ENCODE peak calls at places on chromosomes 5 and 9, in nine cellular contexts. One of them, this sample, is unnamed.
A peak's percentile ranks its signal among the peaks of the same experiment; 100 is the strongest.

GRCh38 chr9:121744002-121744686 is 92.7 kb downstream of the DAB2IP start:
- DNase-seq in Calu3: peak; percentile 68
- DNase-seq in stimulated activated CD4-positive, alpha-beta T cell treated with anti-CD3 and anti-CD28 coated beads, Interleukin-1b, Interleukin-23, amount 100 ng/mL, for 24 hours: peak; percentile 13
- DNase-seq in neuronal stem cell: no peak
- DNase-seq in dermis microvascular lymphatic vessel endothelial cell: peak; percentile 27
- DNase-seq in T-helper 1 cell: no peak
- DNase-seq in amygdala: peak; percentile 36
- DNase-seq in ELR: peak; percentile 52
- DNase-seq in SW480: peak; percentile 78
- DNase-seq in this sample: no peak

GRCh38 chr9:106921341-106921899 is 58.5 kb downstream of the ZNF462 start:
- DNase-seq in neuronal stem cell: peak; percentile 5
- DNase-seq in amygdala: no peak
- DNase-seq in dermis microvascular lymphatic vessel endothelial cell: no peak
- DNase-seq in T-helper 1 cell: no peak
- DNase-seq in stimulated activated CD4-positive, alpha-beta T cell treated with anti-CD3 and anti-CD28 coated beads, Interleukin-1b, Interleukin-23, amount 100 ng/mL, for 24 hours: no peak
- DNase-seq in ELR: no peak
- DNase-seq in Calu3: peak; percentile 36
- DNase-seq in SW480: peak; percentile 75
- DNase-seq in this sample: peak; percentile 3

GRCh38 chr5:88665750-88666215 is 217.2 kb downstream of the MEF2C start:
- DNase-seq in neuronal stem cell: peak; percentile 54
- DNase-seq in SW480: no peak
- DNase-seq in Calu3: no peak
- DNase-seq in stimulated activated CD4-positive, alpha-beta T cell treated with anti-CD3 and anti-CD28 coated beads, Interleukin-1b, Interleukin-23, amount 100 ng/mL, for 24 hours: no peak
- DNase-seq in ELR: no peak
- DNase-seq in T-helper 1 cell: no peak
- DNase-seq in dermis microvascular lymphatic vessel endothelial cell: no peak
- DNase-seq in amygdala: no peak
- DNase-seq in this sample: no peak

GRCh38 chr5:79074641-79075040 is 5.1 kb downstream of the BHMT2 start:
- DNase-seq in Calu3: no peak
- DNase-seq in stimulated activated CD4-positive, alpha-beta T cell treated with anti-CD3 and anti-CD28 coated beads, Interleukin-1b, Interleukin-23, amount 100 ng/mL, for 24 hours: no peak
- DNase-seq in dermis microvascular lymphatic vessel endothelial cell: peak; percentile 42
- DNase-seq in neuronal stem cell: no peak
- DNase-seq in SW480: peak; percentile 32
- DNase-seq in T-helper 1 cell: no peak
- DNase-seq in ELR: peak; percentile 83
- DNase-seq in amygdala: no peak
- DNase-seq in this sample: no peak

GRCh38 chr9:90526386-90526785 is 116.2 kb downstream of the DIRAS2 start:
- DNase-seq in stimulated activated CD4-positive, alpha-beta T cell treated with anti-CD3 and anti-CD28 coated beads, Interleukin-1b, Interleukin-23, amount 100 ng/mL, for 24 hours: no peak
- DNase-seq in neuronal stem cell: no peak
- DNase-seq in amygdala: no peak
- DNase-seq in SW480: peak; percentile 3
- DNase-seq in Calu3: no peak
- DNase-seq in dermis microvascular lymphatic vessel endothelial cell: no peak
- DNase-seq in ELR: no peak
- DNase-seq in T-helper 1 cell: no peak
- DNase-seq in this sample: no peak

GRCh38 chr5:112221118-112221517 is 198.0 kb downstream of the EPB41L4A start:
- DNase-seq in amygdala: no peak
- DNase-seq in dermis microvascular lymphatic vessel endothelial cell: no peak
- DNase-seq in ELR: no peak
- DNase-seq in Calu3: no peak
- DNase-seq in T-helper 1 cell: no peak
- DNase-seq in neuronal stem cell: no peak
- DNase-seq in stimulated activated CD4-positive, alpha-beta T cell treated with anti-CD3 and anti-CD28 coated beads, Interleukin-1b, Interleukin-23, amount 100 ng/mL, for 24 hours: no peak
- DNase-seq in SW480: no peak
- DNase-seq in this sample: no peak

GRCh38 chr9:135588886-135589595 is 27.5 kb downstream of the PAEP start:
- DNase-seq in T-helper 1 cell: no peak
- DNase-seq in stimulated activated CD4-positive, alpha-beta T cell treated with anti-CD3 and anti-CD28 coated beads, Interleukin-1b, Interleukin-23, amount 100 ng/mL, for 24 hours: no peak
- DNase-seq in ELR: no peak
- DNase-seq in SW480: no peak
- DNase-seq in neuronal stem cell: no peak
- DNase-seq in amygdala: no peak
- DNase-seq in Calu3: no peak
- DNase-seq in dermis microvascular lymphatic vessel endothelial cell: no peak
- DNase-seq in this sample: no peak

GRCh38 chr5:149682532-149683076 is 47.5 kb upstream of the PPARGC1B start:
- DNase-seq in dermis microvascular lymphatic vessel endothelial cell: no peak
- DNase-seq in ELR: no peak
- DNase-seq in amygdala: no peak
- DNase-seq in neuronal stem cell: no peak
- DNase-seq in stimulated activated CD4-positive, alpha-beta T cell treated with anti-CD3 and anti-CD28 coated beads, Interleukin-1b, Interleukin-23, amount 100 ng/mL, for 24 hours: no peak
- DNase-seq in SW480: no peak
- DNase-seq in Calu3: no peak
- DNase-seq in T-helper 1 cell: no peak
- DNase-seq in this sample: no peak

GRCh38 chr9:123401879-123402513 is 46.0 kb downstream of the CRB2 start:
- DNase-seq in stimulated activated CD4-positive, alpha-beta T cell treated with anti-CD3 and anti-CD28 coated beads, Interleukin-1b, Interleukin-23, amount 100 ng/mL, for 24 hours: no peak
- DNase-seq in T-helper 1 cell: no peak
- DNase-seq in ELR: peak; percentile 63
- DNase-seq in neuronal stem cell: peak; percentile 64
- DNase-seq in dermis microvascular lymphatic vessel endothelial cell: peak; percentile 20
- DNase-seq in amygdala: no peak
- DNase-seq in Calu3: peak; percentile 23
- DNase-seq in SW480: peak; percentile 51
- DNase-seq in this sample: no peak

GRCh38 chr5:147396070-147396469 is 113.8 kb downstream of the DPYSL3 start:
- DNase-seq in T-helper 1 cell: no peak
- DNase-seq in neuronal stem cell: no peak
- DNase-seq in ELR: no peak
- DNase-seq in Calu3: no peak
- DNase-seq in SW480: no peak
- DNase-seq in amygdala: no peak
- DNase-seq in stimulated activated CD4-positive, alpha-beta T cell treated with anti-CD3 and anti-CD28 coated beads, Interleukin-1b, Interleukin-23, amount 100 ng/mL, for 24 hours: no peak
- DNase-seq in dermis microvascular lymphatic vessel endothelial cell: peak; percentile 60
- DNase-seq in this sample: no peak

GRCh38 chr5:41893074-41893851 is 10.9 kb upstream of the RIMOC1 start:
- DNase-seq in Calu3: no peak
- DNase-seq in T-helper 1 cell: no peak
- DNase-seq in amygdala: no peak
- DNase-seq in ELR: no peak
- DNase-seq in SW480: no peak
- DNase-seq in neuronal stem cell: no peak
- DNase-seq in dermis microvascular lymphatic vessel endothelial cell: no peak
- DNase-seq in stimulated activated CD4-positive, alpha-beta T cell treated with anti-CD3 and anti-CD28 coated beads, Interleukin-1b, Interleukin-23, amount 100 ng/mL, for 24 hours: no peak
- DNase-seq in this sample: no peak

GRCh38 chr9:26375448-26375847 is 517.2 kb downstream of the CAAP1 start:
- DNase-seq in neuronal stem cell: no peak
- DNase-seq in SW480: no peak
- DNase-seq in T-helper 1 cell: no peak
- DNase-seq in ELR: peak; percentile 55
- DNase-seq in dermis microvascular lymphatic vessel endothelial cell: no peak
- DNase-seq in amygdala: no peak
- DNase-seq in Calu3: no peak
- DNase-seq in stimulated activated CD4-positive, alpha-beta T cell treated with anti-CD3 and anti-CD28 coated beads, Interleukin-1b, Interleukin-23, amount 100 ng/mL, for 24 hours: no peak
- DNase-seq in this sample: no peak

GRCh38 chr5:159750226-159750625 is 166.1 kb upstream of the ADRA1B start:
- DNase-seq in ELR: no peak
- DNase-seq in SW480: no peak
- DNase-seq in amygdala: no peak
- DNase-seq in Calu3: no peak
- DNase-seq in dermis microvascular lymphatic vessel endothelial cell: no peak
- DNase-seq in neuronal stem cell: no peak
- DNase-seq in T-helper 1 cell: no peak
- DNase-seq in stimulated activated CD4-positive, alpha-beta T cell treated with anti-CD3 and anti-CD28 coated beads, Interleukin-1b, Interleukin-23, amount 100 ng/mL, for 24 hours: no peak
- DNase-seq in this sample: no peak

GRCh38 chr9:128244443-128245226 is 31.2 kb downstream of the GOLGA2 start:
- DNase-seq in stimulated activated CD4-positive, alpha-beta T cell treated with anti-CD3 and anti-CD28 coated beads, Interleukin-1b, Interleukin-23, amount 100 ng/mL, for 24 hours: no peak
- DNase-seq in T-helper 1 cell: no peak
- DNase-seq in amygdala: no peak
- DNase-seq in ELR: peak; percentile 73
- DNase-seq in neuronal stem cell: no peak
- DNase-seq in dermis microvascular lymphatic vessel endothelial cell: no peak
- DNase-seq in Calu3: no peak
- DNase-seq in SW480: no peak
- DNase-seq in this sample: no peak

GRCh38 chr5:119330367-119331183 is 25.2 kb upstream of the TNFAIP8 start:
- DNase-seq in SW480: no peak
- DNase-seq in dermis microvascular lymphatic vessel endothelial cell: no peak
- DNase-seq in stimulated activated CD4-positive, alpha-beta T cell treated with anti-CD3 and anti-CD28 coated beads, Interleukin-1b, Interleukin-23, amount 100 ng/mL, for 24 hours: no peak
- DNase-seq in amygdala: no peak
- DNase-seq in Calu3: no peak
- DNase-seq in T-helper 1 cell: no peak
- DNase-seq in ELR: no peak
- DNase-seq in neuronal stem cell: no peak
- DNase-seq in this sample: no peak

GRCh38 chr9:682633-683508 is 158.6 kb upstream of the DMRT1 start:
- DNase-seq in stimulated activated CD4-positive, alpha-beta T cell treated with anti-CD3 and anti-CD28 coated beads, Interleukin-1b, Interleukin-23, amount 100 ng/mL, for 24 hours: no peak
- DNase-seq in amygdala: no peak
- DNase-seq in ELR: peak; percentile 42
- DNase-seq in T-helper 1 cell: no peak
- DNase-seq in dermis microvascular lymphatic vessel endothelial cell: peak; percentile 40
- DNase-seq in SW480: no peak
- DNase-seq in Calu3: peak; percentile 9
- DNase-seq in neuronal stem cell: no peak
- DNase-seq in this sample: no peak

GRCh38 chr5:172778223-172778814 is 7.3 kb upstream of the DUSP1 start:
- DNase-seq in stimulated activated CD4-positive, alpha-beta T cell treated with anti-CD3 and anti-CD28 coated beads, Interleukin-1b, Interleukin-23, amount 100 ng/mL, for 24 hours: no peak
- DNase-seq in T-helper 1 cell: no peak
- DNase-seq in ELR: peak; percentile 95
- DNase-seq in amygdala: no peak
- DNase-seq in Calu3: peak; percentile 90
- DNase-seq in dermis microvascular lymphatic vessel endothelial cell: peak; percentile 21
- DNase-seq in SW480: peak; percentile 58
- DNase-seq in neuronal stem cell: no peak
- DNase-seq in this sample: no peak

GRCh38 chr5:10461904-10462542 is 20.3 kb downstream of the ROPN1L start:
- DNase-seq in stimulated activated CD4-positive, alpha-beta T cell treated with anti-CD3 and anti-CD28 coated beads, Interleukin-1b, Interleukin-23, amount 100 ng/mL, for 24 hours: no peak
- DNase-seq in T-helper 1 cell: no peak
- DNase-seq in dermis microvascular lymphatic vessel endothelial cell: no peak
- DNase-seq in Calu3: no peak
- DNase-seq in ELR: no peak
- DNase-seq in SW480: no peak
- DNase-seq in neuronal stem cell: no peak
- DNase-seq in amygdala: no peak
- DNase-seq in this sample: no peak

GRCh38 chr5:126857472-126858410 is 80.8 kb downstream of the LMNB1 start:
- DNase-seq in amygdala: no peak
- DNase-seq in neuronal stem cell: no peak
- DNase-seq in Calu3: no peak
- DNase-seq in SW480: no peak
- DNase-seq in stimulated activated CD4-positive, alpha-beta T cell treated with anti-CD3 and anti-CD28 coated beads, Interleukin-1b, Interleukin-23, amount 100 ng/mL, for 24 hours: no peak
- DNase-seq in ELR: no peak
- DNase-seq in dermis microvascular lymphatic vessel endothelial cell: no peak
- DNase-seq in T-helper 1 cell: no peak
- DNase-seq in this sample: no peak

GRCh38 chr5:93192107-93192506 is 388.9 kb downstream of the NR2F1-AS1 start:
- DNase-seq in Calu3: no peak
- DNase-seq in SW480: peak; percentile 81
- DNase-seq in amygdala: no peak
- DNase-seq in ELR: peak; percentile 96
- DNase-seq in dermis microvascular lymphatic vessel endothelial cell: no peak
- DNase-seq in neuronal stem cell: no peak
- DNase-seq in stimulated activated CD4-positive, alpha-beta T cell treated with anti-CD3 and anti-CD28 coated beads, Interleukin-1b, Interleukin-23, amount 100 ng/mL, for 24 hours: no peak
- DNase-seq in T-helper 1 cell: no peak
- DNase-seq in this sample: no peak

GRCh38 chr9:114484854-114485443 is 20.3 kb downstream of the WHRN start:
- DNase-seq in Calu3: peak; percentile 8
- DNase-seq in amygdala: no peak
- DNase-seq in SW480: peak; percentile 54
- DNase-seq in stimulated activated CD4-positive, alpha-beta T cell treated with anti-CD3 and anti-CD28 coated beads, Interleukin-1b, Interleukin-23, amount 100 ng/mL, for 24 hours: peak; percentile 33
- DNase-seq in neuronal stem cell: no peak
- DNase-seq in dermis microvascular lymphatic vessel endothelial cell: no peak
- DNase-seq in T-helper 1 cell: no peak
- DNase-seq in ELR: peak; percentile 96
- DNase-seq in this sample: no peak

GRCh38 chr9:120593955-120594277 is 13.9 kb upstream of the CDK5RAP2 start:
- DNase-seq in ELR: no peak
- DNase-seq in neuronal stem cell: no peak
- DNase-seq in amygdala: no peak
- DNase-seq in T-helper 1 cell: no peak
- DNase-seq in stimulated activated CD4-positive, alpha-beta T cell treated with anti-CD3 and anti-CD28 coated beads, Interleukin-1b, Interleukin-23, amount 100 ng/mL, for 24 hours: no peak
- DNase-seq in SW480: no peak
- DNase-seq in dermis microvascular lymphatic vessel endothelial cell: no peak
- DNase-seq in Calu3: no peak
- DNase-seq in this sample: no peak

GRCh38 chr5:111950660-111951059 is 193.7 kb upstream of the NREP start:
- DNase-seq in stimulated activated CD4-positive, alpha-beta T cell treated with anti-CD3 and anti-CD28 coated beads, Interleukin-1b, Interleukin-23, amount 100 ng/mL, for 24 hours: no peak
- DNase-seq in T-helper 1 cell: no peak
- DNase-seq in amygdala: no peak
- DNase-seq in ELR: peak; percentile 70
- DNase-seq in dermis microvascular lymphatic vessel endothelial cell: no peak
- DNase-seq in Calu3: no peak
- DNase-seq in neuronal stem cell: no peak
- DNase-seq in SW480: no peak
- DNase-seq in this sample: no peak

GRCh38 chr5:131328536-131329186 is 64.8 kb downstream of the CDC42SE2 start:
- DNase-seq in SW480: peak; percentile 60
- DNase-seq in dermis microvascular lymphatic vessel endothelial cell: no peak
- DNase-seq in neuronal stem cell: no peak
- DNase-seq in ELR: peak; percentile 85
- DNase-seq in T-helper 1 cell: no peak
- DNase-seq in Calu3: no peak
- DNase-seq in amygdala: no peak
- DNase-seq in stimulated activated CD4-positive, alpha-beta T cell treated with anti-CD3 and anti-CD28 coated beads, Interleukin-1b, Interleukin-23, amount 100 ng/mL, for 24 hours: no peak
- DNase-seq in this sample: no peak

GRCh38 chr5:180313677-180314076 is 21.8 kb upstream of the MAPK9 start:
- DNase-seq in stimulated activated CD4-positive, alpha-beta T cell treated with anti-CD3 and anti-CD28 coated beads, Interleukin-1b, Interleukin-23, amount 100 ng/mL, for 24 hours: peak; percentile 69
- DNase-seq in SW480: peak; percentile 98
- DNase-seq in neuronal stem cell: no peak
- DNase-seq in dermis microvascular lymphatic vessel endothelial cell: peak; percentile 33
- DNase-seq in T-helper 1 cell: peak; percentile 60
- DNase-seq in amygdala: peak; percentile 45
- DNase-seq in Calu3: no peak
- DNase-seq in ELR: no peak
- DNase-seq in this sample: no peak

GRCh38 chr5:117131876-117132275 is 557.3 kb upstream of the SEMA6A start:
- DNase-seq in amygdala: no peak
- DNase-seq in dermis microvascular lymphatic vessel endothelial cell: no peak
- DNase-seq in SW480: no peak
- DNase-seq in Calu3: no peak
- DNase-seq in ELR: no peak
- DNase-seq in T-helper 1 cell: no peak
- DNase-seq in stimulated activated CD4-positive, alpha-beta T cell treated with anti-CD3 and anti-CD28 coated beads, Interleukin-1b, Interleukin-23, amount 100 ng/mL, for 24 hours: no peak
- DNase-seq in neuronal stem cell: no peak
- DNase-seq in this sample: no peak

GRCh38 chr9:78707080-78707479 is 410.2 kb downstream of the PSAT1 start:
- DNase-seq in amygdala: no peak
- DNase-seq in ELR: no peak
- DNase-seq in T-helper 1 cell: no peak
- DNase-seq in neuronal stem cell: no peak
- DNase-seq in dermis microvascular lymphatic vessel endothelial cell: no peak
- DNase-seq in Calu3: no peak
- DNase-seq in stimulated activated CD4-positive, alpha-beta T cell treated with anti-CD3 and anti-CD28 coated beads, Interleukin-1b, Interleukin-23, amount 100 ng/mL, for 24 hours: no peak
- DNase-seq in SW480: no peak
- DNase-seq in this sample: no peak

GRCh38 chr5:52988335-52989024 is 672 bp upstream of the ITGA2 start:
- DNase-seq in T-helper 1 cell: no peak
- DNase-seq in SW480: peak; percentile 26
- DNase-seq in neuronal stem cell: no peak
- DNase-seq in Calu3: no peak
- DNase-seq in ELR: no peak
- DNase-seq in dermis microvascular lymphatic vessel endothelial cell: no peak
- DNase-seq in stimulated activated CD4-positive, alpha-beta T cell treated with anti-CD3 and anti-CD28 coated beads, Interleukin-1b, Interleukin-23, amount 100 ng/mL, for 24 hours: no peak
- DNase-seq in amygdala: no peak
- DNase-seq in this sample: no peak

GRCh38 chr9:2461886-2462285 is 159.7 kb upstream of the VLDLR start:
- DNase-seq in T-helper 1 cell: no peak
- DNase-seq in amygdala: no peak
- DNase-seq in Calu3: no peak
- DNase-seq in ELR: no peak
- DNase-seq in stimulated activated CD4-positive, alpha-beta T cell treated with anti-CD3 and anti-CD28 coated beads, Interleukin-1b, Interleukin-23, amount 100 ng/mL, for 24 hours: no peak
- DNase-seq in dermis microvascular lymphatic vessel endothelial cell: no peak
- DNase-seq in SW480: no peak
- DNase-seq in neuronal stem cell: no peak
- DNase-seq in this sample: no peak

GRCh38 chr5:135127604-135128240 is 93.7 kb upstream of the PITX1 start:
- DNase-seq in dermis microvascular lymphatic vessel endothelial cell: no peak
- DNase-seq in neuronal stem cell: no peak
- DNase-seq in SW480: peak; percentile 98
- DNase-seq in stimulated activated CD4-positive, alpha-beta T cell treated with anti-CD3 and anti-CD28 coated beads, Interleukin-1b, Interleukin-23, amount 100 ng/mL, for 24 hours: no peak
- DNase-seq in amygdala: no peak
- DNase-seq in ELR: peak; percentile 94
- DNase-seq in Calu3: peak; percentile 79
- DNase-seq in T-helper 1 cell: no peak
- DNase-seq in this sample: no peak

GRCh38 chr5:24363789-24364534 is 280.8 kb downstream of the CDH10 start:
- DNase-seq in stimulated activated CD4-positive, alpha-beta T cell treated with anti-CD3 and anti-CD28 coated beads, Interleukin-1b, Interleukin-23, amount 100 ng/mL, for 24 hours: no peak
- DNase-seq in neuronal stem cell: no peak
- DNase-seq in SW480: peak; percentile 94
- DNase-seq in amygdala: no peak
- DNase-seq in T-helper 1 cell: no peak
- DNase-seq in dermis microvascular lymphatic vessel endothelial cell: no peak
- DNase-seq in ELR: no peak
- DNase-seq in Calu3: no peak
- DNase-seq in this sample: no peak

This sample was measured in NCI-H1048.